ENCODE peak calls at places on chromosomes 7 and 10, in nine cellular contexts. M is ascending aorta, J is OCI-LY7, O is lung, C is psoas muscle, F is astrocyte, P is heart right ventricle, S is cardiac muscle cell, H is tibial artery. Q is an unnamed sample. For H3K4me1 and H3K36me3, the result is how much of the 10 kb centered on the place peaks cover.

GRCh38 chr7:84216477-84216876 is 21.9 kb upstream of the SEMA3A start:
- DNase-seq in M (no peak), J (no peak), O (no peak), C (no peak), F (peak), P (no peak), S (peak), H (no peak), Q (no peak)

GRCh38 chr10:71736570-71737355 is 17.2 kb upstream of the C10orf105 start:
- DNase-seq in M (no peak), J (no peak), O (no peak), C (no peak), F (no peak), P (no peak), S (no peak), H (no peak), Q (no peak)

GRCh38 chr10:73889014-73889413 is 14.7 kb upstream of the CAMK2G start:
- DNase-seq in M (peak), J (no peak), O (no peak), C (peak), F (peak), P (peak), S (no peak), H (peak), Q (no peak)

GRCh38 chr10:30455816-30456215 is 21.8 kb downstream of the MAP3K8 start:
- DNase-seq in M (no peak), J (peak), O (no peak), C (no peak), F (no peak), P (no peak), S (no peak), H (no peak), Q (no peak)

GRCh38 chr10:125159486-125159931 is 854 bp downstream of the CTBP2 start:
- DNase-seq in M (peak), J (no peak), O (no peak), C (peak), F (no peak), P (no peak), S (peak), H (no peak), Q (no peak)

GRCh38 chr7:101688183-101688831 is 59.2 kb upstream of the MYL10 start:
- DNase-seq in M (peak), J (peak), O (peak), C (peak), F (peak), P (peak), S (peak), H (peak), Q (peak)

GRCh38 chr10:102764340-102765257 is 20.9 kb downstream of the WBP1L start:
- DNase-seq in M (no peak), J (no peak), O (no peak), C (no peak), F (no peak), P (no peak), S (no peak), H (no peak), Q (no peak)

GRCh38 chr7:36644625-36645422 is 79.5 kb downstream of the AOAH start:
- DNase-seq in M (no peak), J (no peak), O (no peak), C (no peak), F (peak), P (no peak), S (no peak), H (no peak), Q (no peak)

GRCh38 chr10:92486637-92487036 is 87.3 kb downstream of the IDE start:
- DNase-seq in M (no peak), J (no peak), O (no peak), C (no peak), F (peak), P (no peak), S (no peak), H (no peak), Q (no peak)

GRCh38 chr7:82164813-82165212 is 278.8 kb downstream of the CACNA2D1 start:
- DNase-seq in M (no peak), J (no peak), O (no peak), C (no peak), F (peak), P (peak), S (no peak), H (no peak), Q (no peak)

DNA sequence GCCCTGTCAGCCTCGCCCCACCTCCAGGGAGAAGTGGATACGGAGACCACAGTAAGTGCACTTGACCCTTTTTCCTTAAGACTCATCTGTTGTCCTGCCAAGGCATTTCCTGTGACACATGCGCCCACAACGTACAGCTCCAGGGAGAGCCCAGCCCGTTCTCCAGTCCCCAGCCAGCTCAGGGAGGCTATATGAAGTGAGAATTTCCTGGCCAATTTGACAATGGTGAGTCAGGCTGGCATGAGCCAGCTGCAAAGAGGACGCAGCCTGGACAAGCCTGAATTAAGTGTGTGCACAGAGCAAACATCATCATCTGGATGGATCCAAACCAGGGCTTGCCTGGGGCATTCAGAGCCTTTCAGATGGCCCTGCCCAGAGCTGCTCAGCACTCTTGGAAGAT is 244.8 kb downstream of the KCNMA1 start:
- DNase-seq in M (peak), J (no peak), O (peak), C (no peak), F (peak), P (no peak), S (no peak), H (peak), Q (no peak)
- H3K4me1 ChIP-seq in M (half or more), J (under half), O (under half), C (under half), F (under half), P (under half), S (under half), H (half or more), Q (under half)

DNA sequence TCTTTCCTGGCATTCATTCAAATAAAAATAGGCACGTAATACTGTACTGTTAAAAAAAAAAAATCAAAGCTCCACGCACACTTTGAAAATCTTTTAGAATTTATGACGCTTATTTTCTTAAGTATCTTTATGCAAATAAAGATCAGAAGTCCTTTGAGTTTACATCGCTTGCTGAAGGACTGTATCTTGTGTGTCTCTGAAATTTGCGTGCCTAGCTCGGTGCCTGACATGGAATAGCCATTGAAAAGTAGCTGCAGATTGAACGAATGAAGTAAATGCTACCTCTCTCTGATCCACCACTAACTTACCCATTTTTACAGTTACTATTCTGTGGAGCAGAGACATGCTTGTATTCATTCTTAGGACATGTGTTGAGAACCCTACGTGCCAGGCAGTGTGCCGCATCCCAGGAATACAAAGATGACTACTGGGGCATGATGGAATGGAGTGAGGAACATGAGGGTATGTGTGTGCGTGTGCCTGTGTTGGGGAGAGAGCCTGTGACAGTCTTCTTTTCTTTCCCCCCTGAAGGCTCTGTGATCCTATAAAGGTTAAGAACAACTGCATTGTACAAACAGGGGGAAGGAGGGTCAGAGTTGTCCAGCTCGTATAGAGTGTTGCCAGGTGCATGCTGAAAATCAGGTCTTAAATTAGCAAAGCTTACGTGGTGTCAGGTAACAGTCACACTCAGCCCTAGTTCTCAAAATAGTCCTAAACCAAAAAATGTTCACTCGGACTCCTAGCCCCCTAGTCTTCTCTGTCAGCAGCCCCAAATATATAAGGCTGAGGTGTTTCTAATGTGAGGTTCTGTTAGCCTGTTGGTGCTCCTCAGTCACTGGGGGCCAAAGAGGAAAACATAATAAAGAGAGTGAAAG is 161.8 kb downstream of the CELF2 start:
- DNase-seq in M (no peak), J (peak), O (no peak), C (no peak), F (no peak), P (no peak), S (no peak), H (no peak), Q (peak)
- H3K36me3 ChIP-seq in M (under half), J (under half), O (under half), C (under half), F (under half), P (under half), S (under half), H (under half), Q (under half)

GRCh38 chr10:78255796-78256638 is 222.4 kb downstream of the RPS24 start:
- DNase-seq in M (peak), J (no peak), O (peak), C (peak), F (peak), P (peak), S (peak), H (peak), Q (no peak)

GRCh38 chr10:78254013-78254412 is 220.3 kb downstream of the RPS24 start:
- DNase-seq in M (no peak), J (no peak), O (no peak), C (no peak), F (no peak), P (no peak), S (no peak), H (no peak), Q (no peak)

GRCh38 chr10:78251041-78251434 is 217.4 kb downstream of the RPS24 start:
- DNase-seq in M (no peak), J (no peak), O (no peak), C (no peak), F (no peak), P (no peak), S (no peak), H (no peak), Q (no peak)

GRCh38 chr10:78255214-78255613 is 221.6 kb downstream of the RPS24 start:
- DNase-seq in M (no peak), J (no peak), O (no peak), C (no peak), F (no peak), P (no peak), S (no peak), H (no peak), Q (no peak)

GRCh38 chr10:78253072-78253853 is 219.6 kb downstream of the RPS24 start:
- DNase-seq in M (no peak), J (no peak), O (no peak), C (no peak), F (no peak), P (no peak), S (no peak), H (no peak), Q (no peak)
- H3K27ac ChIP-seq in M (no peak), J (no peak), O (no peak), C (no peak), F (no peak), P (no peak), S (no peak), H (no peak), Q (no peak)

DNA sequence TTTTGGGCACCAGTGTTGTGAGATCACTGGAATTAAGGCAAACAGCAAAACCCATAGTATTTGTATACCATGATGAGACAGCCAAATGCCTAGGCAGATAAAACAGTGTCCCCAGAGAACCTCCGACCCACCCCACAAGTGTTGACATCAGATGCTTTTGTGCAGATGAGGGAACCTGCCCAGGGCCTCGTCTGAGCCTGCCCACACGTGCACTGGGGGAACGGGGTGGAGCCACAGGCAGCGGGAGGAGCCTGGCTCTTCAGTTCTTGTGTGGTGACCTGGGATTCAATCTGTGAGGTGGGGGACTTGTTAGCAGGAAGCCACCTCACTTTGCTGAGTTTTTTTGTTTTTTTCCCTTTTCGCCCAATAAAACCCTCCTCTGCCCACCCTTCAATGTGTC is 33.4 kb upstream of the OPTN start:
- DNase-seq in M (no peak), J (no peak), O (no peak), C (no peak), F (no peak), P (no peak), S (no peak), H (no peak), Q (no peak)
- H3K4me1 ChIP-seq in M (under half), J (under half), O (under half), C (under half), F (under half), P (under half), S (under half), H (under half), Q (under half)

Q was measured in naive thymus-derived CD4-positive, alpha-beta T cell.